ENCODE peak calls at places on chromosomes 12 and 14, in five cellular contexts. M is GM23248, Y is MM.1S, Q is neural progenitor cell, X is astrocyte. L is an unnamed sample. For H3K79me2, the result is how much of the 10 kb centered on the place peaks cover.

GRCh38 chr14:20610002-20610765 is 19.0 kb upstream of the RNASE12 start:
- DNase-seq in X (peak), Q (peak), M (peak), Y (peak), L (peak)

GRCh38 chr14:30330452-30330851 is 228.5 kb upstream of the G2E3 start:
- DNase-seq in Y (no peak), X (no peak), Q (no peak), M (peak), L (peak)

GRCh38 chr14:61331992-61332657 is 10.7 kb downstream of the PRKCH start:
- DNase-seq in Y (no peak), X (no peak), M (no peak), Q (no peak), L (no peak)

GRCh38 chr12:95766356-95767019 is 24.1 kb downstream of the NTN4 start:
- DNase-seq in M (peak), X (peak), Q (no peak), Y (no peak), L (no peak)

GRCh38 chr12:114878781-114879180 is 194.8 kb upstream of the TBX3 start:
- DNase-seq in Q (no peak), Y (no peak), X (no peak), M (no peak), L (no peak)

GRCh38 chr12:13959131-13959734 is 22.2 kb downstream of the GRIN2B start:
- DNase-seq in M (no peak), X (no peak), Y (no peak), Q (no peak), L (no peak)

GRCh38 chr14:95603415-95603814 is 68.6 kb downstream of the GLRX5 start:
- DNase-seq in X (no peak), Y (no peak), M (no peak), Q (no peak), L (no peak)

GRCh38 chr14:65287264-65288131 is 125.0 kb upstream of the FUT8 start:
- DNase-seq in M (no peak), Q (no peak), Y (no peak), X (no peak), L (peak)

DNA sequence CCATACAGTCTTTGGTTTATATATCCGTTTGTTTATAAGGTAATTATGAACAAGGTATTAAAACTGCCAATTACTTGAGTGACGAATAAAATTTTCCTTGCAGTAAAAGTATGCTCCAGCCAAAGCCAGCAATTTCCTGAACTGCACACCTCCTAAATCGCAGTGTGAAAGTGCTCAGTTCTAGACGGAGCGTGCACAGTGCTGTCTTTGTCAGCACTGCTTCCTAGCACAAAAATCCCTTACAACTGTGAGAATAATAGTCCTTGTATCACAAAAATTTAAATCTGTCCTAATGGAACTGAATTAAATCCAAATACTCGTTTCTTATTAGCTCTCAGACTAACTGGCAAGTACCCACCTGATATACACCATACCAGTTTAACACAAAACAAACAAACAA is 26.3 kb downstream of the LRIG3 start:
- DNase-seq in M (no peak), X (no peak), Y (no peak), Q (no peak), L (no peak)
- H3K79me2 ChIP-seq in M (half or more), X (half or more), Y (under half), Q (half or more), L (under half)

DNA sequence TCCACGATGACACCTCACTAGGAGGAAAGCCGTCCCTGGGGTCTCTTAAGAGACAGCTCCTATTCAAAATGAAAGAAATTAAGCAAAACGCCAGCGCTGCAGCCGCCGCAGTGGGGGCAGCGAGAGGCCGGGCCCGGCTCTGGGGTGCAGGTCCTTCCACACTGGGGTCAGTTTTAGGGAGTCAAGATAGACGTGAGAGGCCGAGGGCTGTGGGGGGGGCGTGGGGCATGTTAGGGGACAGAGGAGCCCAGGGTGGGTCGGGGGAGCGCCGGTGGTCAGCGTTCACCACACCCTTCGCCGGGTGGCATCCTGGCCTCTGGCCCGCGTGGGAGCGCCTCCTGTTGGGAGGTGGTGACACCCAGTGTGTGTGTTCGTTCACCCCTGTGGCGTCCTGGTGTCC is 25.7 kb downstream of the KIF26A start:
- DNase-seq in M (no peak), X (no peak), Y (no peak), Q (no peak), L (no peak)
- H3K4me3 ChIP-seq in M (no peak), X (no peak), Y (no peak), Q (no peak), L (no peak)

GRCh38 chr14:22479781-22480464 is 109.1 kb downstream of the DAD1 start:
- DNase-seq in M (no peak), X (peak), Y (no peak), Q (no peak), L (no peak)

GRCh38 chr14:22478670-22479069 is 110.4 kb downstream of the DAD1 start:
- DNase-seq in X (peak), Y (no peak), M (no peak), Q (no peak), L (no peak)

GRCh38 chr14:22478247-22478646 is 110.8 kb downstream of the DAD1 start:
- DNase-seq in X (no peak), Q (no peak), Y (no peak), M (no peak), L (no peak)

GRCh38 chr14:22477569-22478194 is 111.3 kb downstream of the DAD1 start:
- DNase-seq in M (no peak), Q (no peak), Y (no peak), X (no peak), L (no peak)

DNA sequence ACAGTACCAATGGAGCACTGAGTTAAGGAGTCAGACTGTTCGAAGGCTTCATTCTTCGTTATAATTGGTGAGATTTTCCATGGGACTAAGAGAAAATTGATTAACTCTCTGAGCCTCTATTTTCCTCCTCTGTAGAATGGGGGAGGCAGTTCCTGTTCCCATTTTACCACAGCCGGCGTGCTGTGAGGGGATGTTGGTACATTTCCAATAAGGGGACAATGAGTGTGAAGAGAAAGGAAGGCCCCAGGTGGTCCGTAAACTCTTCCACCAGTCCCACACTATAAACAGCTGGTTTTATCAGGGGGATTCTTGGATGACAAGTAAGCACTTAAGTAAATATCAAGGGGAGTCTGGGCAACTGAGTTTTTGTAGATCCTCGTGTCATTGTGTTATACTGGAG is 109.9 kb downstream of the DAD1 start:
- DNase-seq in X (no peak), M (no peak), Q (no peak), Y (no peak), L (no peak)
- H3K27ac ChIP-seq in X (no peak), M (no peak), Q (no peak), Y (no peak), L (no peak)

GRCh38 chr12:124131671-124132058 is 158.7 kb downstream of the ZNF664 start:
- DNase-seq in Q (no peak), Y (no peak), X (no peak), M (no peak), L (no peak)
- H3K79me2 ChIP-seq in Q (under half), Y (under half), X (under half), M (under half), L (under half)

DNA sequence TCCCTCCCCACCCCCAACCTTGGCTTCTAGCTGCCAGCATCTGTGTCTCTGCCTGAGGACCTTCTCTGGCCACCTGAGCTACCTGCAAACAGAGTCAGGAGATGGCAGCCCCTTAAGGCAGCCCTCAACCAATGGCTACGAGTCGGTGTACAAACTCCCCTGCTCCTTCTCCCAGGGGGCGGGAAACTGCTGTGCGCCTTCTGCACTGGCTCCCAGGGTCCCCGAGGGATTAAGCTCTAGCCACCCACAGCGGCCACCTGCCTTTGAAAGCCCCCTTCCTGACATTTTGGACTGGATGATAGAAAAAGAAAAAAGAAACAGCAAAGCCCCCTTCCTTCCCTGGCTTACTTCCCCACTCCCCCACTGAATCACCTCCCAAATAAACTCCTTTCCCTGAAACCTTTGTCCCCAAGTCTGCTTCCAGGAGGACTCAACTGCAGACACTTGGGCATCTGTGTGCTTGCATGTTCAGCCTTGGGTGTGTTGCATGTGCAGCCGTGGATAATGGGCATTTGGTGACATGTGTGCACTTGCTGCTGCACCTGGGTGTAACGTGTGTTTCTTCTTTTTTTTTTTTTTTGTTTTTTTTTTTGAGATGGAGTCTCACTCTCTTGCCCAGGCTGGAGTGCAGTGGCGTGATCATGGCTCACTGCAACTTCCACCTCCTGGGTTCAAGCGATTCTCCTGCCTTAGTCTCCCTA is 6.0 kb downstream of the SDS start:
- DNase-seq in Y (no peak), X (no peak), Q (no peak), M (no peak), L (no peak)
- H3K4me3 ChIP-seq in Y (no peak), X (no peak), Q (no peak), M (no peak), L (no peak)

GRCh38 chr12:57194253-57194652 is 22.3 kb upstream of the NXPH4 start:
- DNase-seq in M (no peak), Q (no peak), X (no peak), Y (no peak), L (no peak)
- H3K27ac ChIP-seq in M (no peak), Q (no peak), X (no peak), Y (no peak), L (no peak)

GRCh38 chr14:99566009-99566389 is 38.0 kb downstream of the CCDC85C start:
- DNase-seq in Y (no peak), M (no peak), Q (no peak), X (no peak), L (no peak)

GRCh38 chr14:99565383-99565782 is 38.6 kb downstream of the CCDC85C start:
- DNase-seq in M (no peak), Y (no peak), X (no peak), Q (no peak), L (no peak)

GRCh38 chr14:99563749-99564129 is 40.3 kb downstream of the CCDC85C start:
- DNase-seq in Q (no peak), X (no peak), M (no peak), Y (no peak), L (no peak)

GRCh38 chr14:99564256-99564902 is 39.6 kb downstream of the CCDC85C start:
- DNase-seq in M (peak), Q (no peak), X (peak), Y (no peak), L (no peak)

GRCh38 chr14:99564903-99565259 is 39.1 kb downstream of the CCDC85C start:
- DNase-seq in Q (no peak), M (no peak), Y (no peak), X (no peak), L (no peak)
- H3K79me2 ChIP-seq in Q (half or more), M (under half), Y (under half), X (half or more), L (under half)